ENCODE peak calls at places on chromosomes 1 and 21, in eight cellular contexts. One of them, this sample, is unnamed.

GRCh38 chr21:33789697-33790096 is 125.9 kb downstream of the ATP5PO start:
- DNase-seq in H7: no peak
- DNase-seq in AG09309: no peak
- DNase-seq in DND-41: no peak
- DNase-seq in hepatocyte: no peak
- DNase-seq in mucosa of gallbladder: no peak
- DNase-seq in SK-N-DZ: no peak
- DNase-seq in NCI-H1417: peak; percentile 9
- DNase-seq in this sample: no peak

GRCh38 chr1:177975588-177976495 is 6.0 kb upstream of the SEC16B start:
- DNase-seq in NCI-H1417: no peak
- DNase-seq in AG09309: no peak
- DNase-seq in hepatocyte: no peak
- DNase-seq in mucosa of gallbladder: no peak
- DNase-seq in DND-41: no peak
- DNase-seq in H7: no peak
- DNase-seq in SK-N-DZ: no peak
- DNase-seq in this sample: no peak

GRCh38 chr21:21688877-21689276 is 690.7 kb downstream of the NCAM2 start:
- DNase-seq in H7: peak; percentile 10
- DNase-seq in DND-41: peak; percentile 39
- DNase-seq in AG09309: no peak
- DNase-seq in NCI-H1417: peak; percentile 46
- DNase-seq in hepatocyte: peak; percentile 27
- DNase-seq in mucosa of gallbladder: peak; percentile 15
- DNase-seq in SK-N-DZ: no peak
- DNase-seq in this sample: peak; percentile 11

GRCh38 chr1:56045477-56045876 is 533.9 kb downstream of the PLPP3 start:
- DNase-seq in H7: no peak
- DNase-seq in NCI-H1417: no peak
- DNase-seq in hepatocyte: no peak
- DNase-seq in mucosa of gallbladder: no peak
- DNase-seq in AG09309: no peak
- DNase-seq in SK-N-DZ: no peak
- DNase-seq in DND-41: no peak
- DNase-seq in this sample: no peak

GRCh38 chr1:216523449-216524190 is 100.4 kb upstream of the USH2A start:
- DNase-seq in mucosa of gallbladder: no peak
- DNase-seq in AG09309: no peak
- DNase-seq in H7: no peak
- DNase-seq in SK-N-DZ: no peak
- DNase-seq in hepatocyte: no peak
- DNase-seq in DND-41: no peak
- DNase-seq in NCI-H1417: no peak
- DNase-seq in this sample: no peak

GRCh38 chr1:19341201-19342076 is 29.3 kb downstream of the SLC66A1 start:
- DNase-seq in mucosa of gallbladder: peak; percentile 59
- DNase-seq in H7: peak; percentile 97
- DNase-seq in DND-41: peak; percentile 69
- DNase-seq in SK-N-DZ: peak; percentile 62
- DNase-seq in AG09309: peak; percentile 11
- DNase-seq in NCI-H1417: peak; percentile 46
- DNase-seq in hepatocyte: peak; percentile 82
- DNase-seq in this sample: no peak

GRCh38 chr1:43389326-43390313 is at the start of the genes MED8 and SZT2:
- DNase-seq in NCI-H1417: peak; percentile 96
- DNase-seq in AG09309: peak; percentile 69
- DNase-seq in mucosa of gallbladder: peak; percentile 97
- DNase-seq in H7: peak; percentile 98
- DNase-seq in DND-41: peak; percentile 97
- DNase-seq in hepatocyte: peak; percentile 95
- DNase-seq in SK-N-DZ: peak; percentile 94
- DNase-seq in this sample: peak; percentile 88

GRCh38 chr1:237227507-237227906 is 185.5 kb downstream of the RYR2 start:
- DNase-seq in DND-41: no peak
- DNase-seq in hepatocyte: no peak
- DNase-seq in AG09309: no peak
- DNase-seq in mucosa of gallbladder: no peak
- DNase-seq in H7: no peak
- DNase-seq in SK-N-DZ: no peak
- DNase-seq in NCI-H1417: no peak
- DNase-seq in this sample: no peak

GRCh38 chr1:210233216-210233494 is 559 bp downstream of the SERTAD4 start:
- DNase-seq in hepatocyte: peak; percentile 43
- DNase-seq in AG09309: no peak
- DNase-seq in H7: no peak
- DNase-seq in SK-N-DZ: no peak
- DNase-seq in DND-41: no peak
- DNase-seq in NCI-H1417: no peak
- DNase-seq in mucosa of gallbladder: no peak
- DNase-seq in this sample: peak; percentile 42

GRCh38 chr1:170309389-170310013 is 163.7 kb downstream of the NTMT2 start:
- DNase-seq in mucosa of gallbladder: no peak
- DNase-seq in NCI-H1417: no peak
- DNase-seq in H7: no peak
- DNase-seq in DND-41: no peak
- DNase-seq in hepatocyte: peak; percentile 53
- DNase-seq in SK-N-DZ: no peak
- DNase-seq in AG09309: peak; percentile 97
- DNase-seq in this sample: no peak

GRCh38 chr1:222387020-222387816 is 160.7 kb downstream of the HHIPL2 start:
- DNase-seq in hepatocyte: peak; percentile 8
- DNase-seq in NCI-H1417: no peak
- DNase-seq in DND-41: no peak
- DNase-seq in mucosa of gallbladder: no peak
- DNase-seq in AG09309: no peak
- DNase-seq in H7: peak; percentile 30
- DNase-seq in SK-N-DZ: no peak
- DNase-seq in this sample: no peak

GRCh38 chr1:119291611-119292206 is 76.9 kb upstream of the HAO2 start:
- DNase-seq in H7: no peak
- DNase-seq in DND-41: no peak
- DNase-seq in AG09309: no peak
- DNase-seq in NCI-H1417: no peak
- DNase-seq in hepatocyte: no peak
- DNase-seq in mucosa of gallbladder: no peak
- DNase-seq in SK-N-DZ: no peak
- DNase-seq in this sample: no peak

GRCh38 chr1:50308883-50309282 is 114.4 kb downstream of the DMRTA2 start:
- DNase-seq in hepatocyte: peak; percentile 65
- DNase-seq in mucosa of gallbladder: peak; percentile 41
- DNase-seq in AG09309: no peak
- DNase-seq in NCI-H1417: no peak
- DNase-seq in H7: peak; percentile 83
- DNase-seq in DND-41: peak; percentile 69
- DNase-seq in SK-N-DZ: peak; percentile 44
- DNase-seq in this sample: no peak

GRCh38 chr1:194277927-194278326 is 1091.5 kb upstream of the B3GALT2 start:
- DNase-seq in mucosa of gallbladder: no peak
- DNase-seq in hepatocyte: no peak
- DNase-seq in AG09309: no peak
- DNase-seq in NCI-H1417: no peak
- DNase-seq in SK-N-DZ: no peak
- DNase-seq in DND-41: no peak
- DNase-seq in H7: no peak
- DNase-seq in this sample: no peak

GRCh38 chr1:70112838-70113237 is 92.5 kb downstream of the LRRC40 start:
- DNase-seq in mucosa of gallbladder: no peak
- DNase-seq in AG09309: no peak
- DNase-seq in NCI-H1417: no peak
- DNase-seq in hepatocyte: no peak
- DNase-seq in SK-N-DZ: no peak
- DNase-seq in H7: peak; percentile 20
- DNase-seq in DND-41: no peak
- DNase-seq in this sample: no peak

GRCh38 chr1:91836307-91837056 is 49.5 kb downstream of the TGFBR3 start:
- DNase-seq in hepatocyte: no peak
- DNase-seq in H7: no peak
- DNase-seq in NCI-H1417: no peak
- DNase-seq in mucosa of gallbladder: no peak
- DNase-seq in DND-41: no peak
- DNase-seq in AG09309: no peak
- DNase-seq in SK-N-DZ: no peak
- DNase-seq in this sample: no peak

GRCh38 chr1:214990619-214991018 is 91.9 kb upstream of the KCNK2 start:
- DNase-seq in mucosa of gallbladder: no peak
- DNase-seq in SK-N-DZ: no peak
- DNase-seq in NCI-H1417: no peak
- DNase-seq in DND-41: no peak
- DNase-seq in H7: no peak
- DNase-seq in AG09309: peak; percentile 93
- DNase-seq in hepatocyte: no peak
- DNase-seq in this sample: no peak

GRCh38 chr1:63817152-63817667 is 43.4 kb downstream of the ROR1 start:
- DNase-seq in DND-41: no peak
- DNase-seq in AG09309: no peak
- DNase-seq in NCI-H1417: peak; percentile 66
- DNase-seq in SK-N-DZ: no peak
- DNase-seq in hepatocyte: peak; percentile 49
- DNase-seq in mucosa of gallbladder: peak; percentile 53
- DNase-seq in H7: no peak
- DNase-seq in this sample: peak; percentile 63

GRCh38 chr1:185520188-185520935 is 203.3 kb upstream of the IVNS1ABP start:
- DNase-seq in mucosa of gallbladder: no peak
- DNase-seq in AG09309: no peak
- DNase-seq in hepatocyte: no peak
- DNase-seq in DND-41: no peak
- DNase-seq in NCI-H1417: no peak
- DNase-seq in H7: no peak
- DNase-seq in SK-N-DZ: no peak
- DNase-seq in this sample: no peak

GRCh38 chr1:245512980-245513578 is 358.3 kb downstream of the KIF26B start:
- DNase-seq in AG09309: no peak
- DNase-seq in SK-N-DZ: no peak
- DNase-seq in mucosa of gallbladder: no peak
- DNase-seq in NCI-H1417: peak; percentile 69
- DNase-seq in DND-41: no peak
- DNase-seq in H7: peak; percentile 79
- DNase-seq in hepatocyte: no peak
- DNase-seq in this sample: peak; percentile 34

GRCh38 chr1:36537190-36537768 is 54.6 kb upstream of the CSF3R start:
- DNase-seq in H7: no peak
- DNase-seq in SK-N-DZ: no peak
- DNase-seq in AG09309: no peak
- DNase-seq in NCI-H1417: no peak
- DNase-seq in mucosa of gallbladder: no peak
- DNase-seq in hepatocyte: no peak
- DNase-seq in DND-41: no peak
- DNase-seq in this sample: no peak

GRCh38 chr1:11571906-11572616 is 82.2 kb downstream of the FBXO2 start:
- DNase-seq in hepatocyte: no peak
- DNase-seq in DND-41: peak; percentile 17
- DNase-seq in SK-N-DZ: no peak
- DNase-seq in H7: peak; percentile 87
- DNase-seq in mucosa of gallbladder: no peak
- DNase-seq in AG09309: no peak
- DNase-seq in NCI-H1417: no peak
- DNase-seq in this sample: no peak

GRCh38 chr1:9728451-9729295 is 77.1 kb downstream of the PIK3CD start:
- DNase-seq in hepatocyte: no peak
- DNase-seq in DND-41: no peak
- DNase-seq in mucosa of gallbladder: no peak
- DNase-seq in AG09309: no peak
- DNase-seq in SK-N-DZ: no peak
- DNase-seq in H7: peak; percentile 35
- DNase-seq in NCI-H1417: no peak
- DNase-seq in this sample: no peak

GRCh38 chr1:156803086-156803851 is 13.4 kb downstream of the SH2D2A start:
- DNase-seq in NCI-H1417: no peak
- DNase-seq in mucosa of gallbladder: no peak
- DNase-seq in AG09309: no peak
- DNase-seq in hepatocyte: no peak
- DNase-seq in DND-41: no peak
- DNase-seq in H7: no peak
- DNase-seq in SK-N-DZ: no peak
- DNase-seq in this sample: no peak

GRCh38 chr1:19367584-19368041 is 55.5 kb downstream of the SLC66A1 start:
- DNase-seq in hepatocyte: no peak
- DNase-seq in NCI-H1417: no peak
- DNase-seq in H7: no peak
- DNase-seq in AG09309: no peak
- DNase-seq in DND-41: no peak
- DNase-seq in SK-N-DZ: no peak
- DNase-seq in mucosa of gallbladder: peak; percentile 52
- DNase-seq in this sample: no peak

GRCh38 chr1:147264158-147264768 is 21.8 kb downstream of the CHD1L start:
- DNase-seq in NCI-H1417: no peak
- DNase-seq in mucosa of gallbladder: no peak
- DNase-seq in SK-N-DZ: no peak
- DNase-seq in hepatocyte: no peak
- DNase-seq in AG09309: no peak
- DNase-seq in H7: no peak
- DNase-seq in DND-41: no peak
- DNase-seq in this sample: no peak

GRCh38 chr1:26122988-26123973 is 11.7 kb downstream of the PDIK1L start:
- DNase-seq in H7: no peak
- DNase-seq in SK-N-DZ: no peak
- DNase-seq in NCI-H1417: no peak
- DNase-seq in mucosa of gallbladder: no peak
- DNase-seq in AG09309: no peak
- DNase-seq in DND-41: peak; percentile 2
- DNase-seq in hepatocyte: no peak
- DNase-seq in this sample: no peak

GRCh38 chr1:238119060-238119459 is 228.3 kb upstream of the ZP4 start:
- DNase-seq in DND-41: no peak
- DNase-seq in hepatocyte: no peak
- DNase-seq in AG09309: no peak
- DNase-seq in H7: peak; percentile 30
- DNase-seq in SK-N-DZ: no peak
- DNase-seq in mucosa of gallbladder: no peak
- DNase-seq in NCI-H1417: no peak
- DNase-seq in this sample: no peak

GRCh38 chr1:225319951-225320350 is 107.9 kb downstream of the LBR start:
- DNase-seq in NCI-H1417: no peak
- DNase-seq in mucosa of gallbladder: no peak
- DNase-seq in AG09309: no peak
- DNase-seq in DND-41: no peak
- DNase-seq in H7: no peak
- DNase-seq in SK-N-DZ: no peak
- DNase-seq in hepatocyte: no peak
- DNase-seq in this sample: no peak

GRCh38 chr1:30768169-30768829 is 10.7 kb upstream of the LAPTM5 start:
- DNase-seq in NCI-H1417: no peak
- DNase-seq in hepatocyte: no peak
- DNase-seq in DND-41: no peak
- DNase-seq in H7: no peak
- DNase-seq in mucosa of gallbladder: no peak
- DNase-seq in SK-N-DZ: no peak
- DNase-seq in AG09309: no peak
- DNase-seq in this sample: no peak

GRCh38 chr1:8712413-8713229 is 104.8 kb downstream of the RERE start:
- DNase-seq in mucosa of gallbladder: no peak
- DNase-seq in AG09309: peak; percentile 86
- DNase-seq in SK-N-DZ: peak; percentile 32
- DNase-seq in hepatocyte: peak; percentile 52
- DNase-seq in NCI-H1417: peak; percentile 95
- DNase-seq in DND-41: no peak
- DNase-seq in H7: no peak
- DNase-seq in this sample: peak; percentile 83

GRCh38 chr1:71193153-71193552 is 112.3 kb upstream of the ZRANB2 start:
- DNase-seq in hepatocyte: no peak
- DNase-seq in mucosa of gallbladder: peak; percentile 50
- DNase-seq in AG09309: no peak
- DNase-seq in NCI-H1417: no peak
- DNase-seq in H7: no peak
- DNase-seq in SK-N-DZ: no peak
- DNase-seq in DND-41: no peak
- DNase-seq in this sample: no peak

GRCh38 chr1:28935293-28935692 is 20.9 kb downstream of the EPB41 start:
- DNase-seq in H7: no peak
- DNase-seq in SK-N-DZ: no peak
- DNase-seq in mucosa of gallbladder: no peak
- DNase-seq in AG09309: no peak
- DNase-seq in DND-41: no peak
- DNase-seq in hepatocyte: no peak
- DNase-seq in NCI-H1417: no peak
- DNase-seq in this sample: no peak

GRCh38 chr1:44225761-44226160 is 12.5 kb downstream of the DMAP1 start:
- DNase-seq in DND-41: no peak
- DNase-seq in H7: peak; percentile 51
- DNase-seq in hepatocyte: no peak
- DNase-seq in mucosa of gallbladder: no peak
- DNase-seq in AG09309: no peak
- DNase-seq in NCI-H1417: no peak
- DNase-seq in SK-N-DZ: no peak
- DNase-seq in this sample: no peak

This sample was measured in NCI-H2081.